ENCODE peak calls at places on chromosomes 12 and 14, in six cellular contexts. F, Y, L, T, K and J are unnamed samples.

GRCh38 chr14:100645200-100645985 is 58.2 kb upstream of the BEGAIN start:
- DNase-seq in F (peak), Y (peak), L (peak), T (peak), K (peak), J (peak)

GRCh38 chr12:89544730-89545184 is 18.9 kb upstream of the POC1B start:
- DNase-seq in F (peak), Y (no peak), L (peak), T (no peak), K (no peak), J (peak)

GRCh38 chr12:93790472-93791152 is 113.4 kb downstream of the CRADD start:
- DNase-seq in F (peak), Y (no peak), L (peak), T (no peak), K (peak), J (no peak)

GRCh38 chr12:49706351-49707126 is 666 bp downstream of the FMNL3 start:
- DNase-seq in F (peak), Y (peak), L (no peak), T (peak), K (no peak), J (peak)

GRCh38 chr12:12357697-12358476 is 1.0 kb downstream of the BORCS5 start:
- DNase-seq in F (peak), Y (no peak), L (peak), T (no peak), K (no peak), J (no peak)

GRCh38 chr12:45893240-45893639 is 97.1 kb downstream of the SCAF11 start:
- DNase-seq in F (no peak), Y (no peak), L (peak), T (no peak), K (no peak), J (no peak)

GRCh38 chr14:71021347-71022014 is 114.2 kb downstream of the PCNX1 start:
- DNase-seq in F (peak), Y (no peak), L (no peak), T (no peak), K (peak), J (no peak)

GRCh38 chr14:70670992-70671651 is 29.4 kb downstream of the TTC9 start:
- DNase-seq in F (no peak), Y (no peak), L (no peak), T (no peak), K (no peak), J (no peak)

GRCh38 chr12:3492868-3493224 is 1.8 kb downstream of the PRMT8 start:
- DNase-seq in F (no peak), Y (no peak), L (no peak), T (no peak), K (no peak), J (no peak)

GRCh38 chr12:32903318-32903717 is 6.7 kb upstream of the PKP2 start:
- DNase-seq in F (no peak), Y (no peak), L (no peak), T (no peak), K (no peak), J (no peak)

GRCh38 chr14:37864861-37865718 is 269.7 kb downstream of the TTC6 start:
- DNase-seq in F (no peak), Y (no peak), L (peak), T (no peak), K (no peak), J (peak)